ENCODE peak calls at places on chromosomes 13 and 19, in seven cellular contexts. A, G, L, Z, D, T and Q are unnamed samples.

GRCh38 chr13:21837841-21838551 is 167.1 kb downstream of the FGF9 start:
- DNase-seq in G (no peak), T (no peak), Z (no peak), L (no peak), D (no peak), A (no peak), Q (no peak)

GRCh38 chr13:35909837-35910236 is 221.3 kb downstream of the DCLK1 start:
- DNase-seq in G (no peak), Z (no peak), A (no peak), L (no peak), T (no peak), D (no peak), Q (no peak)

GRCh38 chr19:1400281-1401137 is 833 bp downstream of the GAMT start:
- DNase-seq in D (no peak), L (no peak), Z (no peak), T (no peak), A (no peak), G (no peak), Q (no peak)

GRCh38 chr13:91726666-91727065 is 328.2 kb downstream of the GPC5 start:
- DNase-seq in T (no peak), L (no peak), D (no peak), G (no peak), A (no peak), Z (no peak), Q (no peak)

GRCh38 chr13:113429608-113429985 is 23.7 kb downstream of the ADPRHL1 start:
- DNase-seq in D (no peak), G (no peak), T (no peak), Z (no peak), L (no peak), A (no peak), Q (no peak)

GRCh38 chr13:33205224-33205623 is 80.3 kb downstream of the STARD13 start:
- DNase-seq in Z (no peak), D (no peak), A (no peak), G (no peak), T (no peak), L (no peak), Q (no peak)

GRCh38 chr19:11005521-11005920 is 44.7 kb downstream of the SMARCA4 start:
- DNase-seq in G (no peak), A (no peak), T (no peak), L (no peak), D (no peak), Z (no peak), Q (no peak)

GRCh38 chr13:41199526-41199925 is 5.2 kb upstream of the KBTBD7 start:
- DNase-seq in G (no peak), A (no peak), L (no peak), D (no peak), T (no peak), Z (no peak), Q (no peak)

GRCh38 chr19:1155352-1156304 is 18.4 kb downstream of the SBNO2 start:
- DNase-seq in G (no peak), A (no peak), Z (peak), T (no peak), L (no peak), D (no peak), Q (no peak)

GRCh38 chr13:33971305-33971819 is 153.4 kb downstream of the RFC3 start:
- DNase-seq in G (no peak), A (no peak), D (no peak), L (no peak), T (no peak), Z (no peak), Q (no peak)

GRCh38 chr13:41905600-41906254 is 55.2 kb downstream of the VWA8 start:
- DNase-seq in L (no peak), A (no peak), D (no peak), T (no peak), G (no peak), Z (no peak), Q (no peak)

GRCh38 chr13:44136693-44137268 is 236.8 kb upstream of the SERP2 start:
- DNase-seq in T (no peak), D (no peak), G (no peak), Z (no peak), A (no peak), L (no peak), Q (no peak)

GRCh38 chr13:59409211-59409610 is 754.5 kb downstream of the DIAPH3 start:
- DNase-seq in D (no peak), Z (peak), A (no peak), G (peak), L (no peak), T (peak), Q (no peak)

GRCh38 chr19:40610396-40611064 is 9.4 kb downstream of the LTBP4 start:
- DNase-seq in L (no peak), Z (peak), G (no peak), D (no peak), A (no peak), T (no peak), Q (no peak)

GRCh38 chr13:48563611-48564010 is 30.7 kb upstream of the RCBTB2 start:
- DNase-seq in D (no peak), T (no peak), G (no peak), A (no peak), Z (no peak), L (no peak), Q (no peak)

GRCh38 chr19:55702131-55702627 is 27.2 kb downstream of the EPN1 start:
- DNase-seq in L (no peak), Z (peak), A (no peak), D (no peak), T (no peak), G (no peak), Q (peak)

GRCh38 chr13:75505327-75505726 is 23.4 kb upstream of the TBC1D4 start:
- DNase-seq in A (no peak), T (no peak), G (no peak), D (no peak), Z (no peak), L (no peak), Q (no peak)

GRCh38 chr19:15628236-15629002 is 12.3 kb upstream of the CYP4F3 start:
- DNase-seq in A (no peak), L (no peak), Z (no peak), T (no peak), G (no peak), D (no peak), Q (no peak)

GRCh38 chr13:47893527-47893926 is 107.5 kb downstream of the SUCLA2 start:
- DNase-seq in A (no peak), T (no peak), G (no peak), D (no peak), Z (no peak), L (no peak), Q (no peak)

GRCh38 chr13:30308548-30308947 is 1.2 kb upstream of the KATNAL1 start:
- DNase-seq in A (no peak), Z (no peak), T (peak), L (no peak), D (no peak), G (no peak), Q (no peak)

GRCh38 chr13:31069808-31070544 is 91.7 kb downstream of the HSPH1 start:
- DNase-seq in Z (no peak), T (no peak), L (no peak), A (no peak), G (no peak), D (no peak), Q (no peak)

GRCh38 chr19:46198756-46199155 is 30.8 kb upstream of the IGFL1 start:
- DNase-seq in D (no peak), G (no peak), A (no peak), Z (no peak), L (no peak), T (no peak), Q (no peak)

GRCh38 chr19:2609389-2610116 is 92.9 kb downstream of the GNG7 start:
- DNase-seq in D (no peak), G (no peak), Z (no peak), T (no peak), L (no peak), A (no peak), Q (no peak)

DNA sequence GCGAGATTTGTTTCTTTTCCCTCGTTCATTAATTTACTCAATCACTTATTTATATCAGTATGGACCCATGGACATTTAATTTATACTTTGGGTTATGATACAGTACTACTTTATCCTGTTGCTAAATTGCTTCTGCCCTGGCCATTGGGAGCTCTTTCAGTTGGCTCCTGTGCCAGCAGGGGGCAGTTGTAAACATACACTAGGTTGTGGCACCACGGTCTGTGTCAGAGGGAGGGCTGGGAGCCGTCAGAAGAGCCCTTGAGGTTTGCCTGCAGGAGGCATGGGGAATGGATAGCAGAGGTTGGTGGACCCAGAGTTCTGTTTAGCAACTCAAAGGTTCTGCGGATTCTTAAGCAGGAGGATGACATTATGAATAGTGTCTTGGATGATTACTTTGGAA is 94.3 kb downstream of the ERCC5 start:
- DNase-seq in T (no peak), G (peak), L (no peak), D (no peak), Z (no peak), A (no peak), Q (no peak)
- TF ChIP-seq CTCF in T (peak), G (no peak), L (no peak), D (no peak), Z (no peak), A (no peak), Q (no peak)

GRCh38 chr13:51590966-51591627 is 6.8 kb downstream of the WDFY2 start:
- DNase-seq in Z (peak), T (peak), A (no peak), L (no peak), D (peak), G (no peak), Q (no peak)
- TF ChIP-seq CTCF in Z (no peak), T (no peak), A (no peak), L (no peak), D (no peak), G (no peak), Q (no peak)

GRCh38 chr13:69585656-69586055 is 522.0 kb upstream of the ATXN8OS start:
- DNase-seq in A (no peak), D (no peak), L (no peak), Z (no peak), T (no peak), G (no peak), Q (no peak)
- TF ChIP-seq CTCF in A (peak), D (no peak), L (no peak), Z (no peak), T (no peak), G (no peak), Q (no peak)

GRCh38 chr19:54448037-54448773 is 794 bp upstream of the LENG8 start:
- DNase-seq in Z (peak), T (peak), D (no peak), G (peak), L (no peak), A (no peak), Q (peak)
- TF ChIP-seq CTCF in Z (peak), T (no peak), D (peak), G (no peak), L (no peak), A (peak), Q (no peak)

DNA sequence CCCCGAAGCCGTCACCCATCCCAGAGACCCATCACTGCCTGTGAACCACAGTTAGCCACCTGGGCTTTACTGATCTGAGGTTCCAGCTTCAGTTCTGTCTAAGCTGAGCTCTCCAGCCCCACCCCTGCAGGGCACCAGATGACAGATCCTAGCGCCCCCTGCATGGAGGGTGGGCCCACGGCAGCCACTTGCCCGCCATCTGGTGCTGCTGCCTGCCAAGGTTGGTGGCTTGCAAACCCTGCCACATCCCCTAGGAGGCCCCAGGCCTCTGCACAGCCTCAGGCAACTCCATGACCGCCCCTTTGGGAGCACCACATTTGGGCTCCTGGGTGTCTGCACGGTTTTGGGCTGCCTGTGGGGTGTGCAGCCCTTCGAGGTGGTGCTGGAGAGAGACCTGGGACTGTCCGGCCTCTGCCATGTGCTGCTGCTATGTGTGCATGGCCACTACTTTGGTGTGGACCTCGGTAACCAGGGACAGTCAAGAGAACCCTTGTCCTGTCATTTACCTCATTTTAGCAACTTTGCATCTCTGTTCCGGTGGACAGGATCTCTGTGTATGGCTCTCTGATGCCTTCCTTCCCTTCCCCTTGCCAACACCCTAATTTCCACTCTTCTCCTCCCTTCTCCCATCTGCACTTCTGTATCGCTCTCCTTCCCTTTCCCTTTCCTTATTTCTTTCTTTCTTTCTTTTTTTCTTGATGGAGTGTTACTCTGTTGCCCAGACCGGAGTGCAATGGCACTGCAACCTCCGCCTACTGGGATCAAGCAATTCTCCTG is 17.4 kb upstream of the SDHAF1 start:
- DNase-seq in D (no peak), A (no peak), G (peak), T (no peak), L (no peak), Z (no peak), Q (no peak)
- TF ChIP-seq CTCF in D (no peak), A (peak), G (peak), T (peak), L (no peak), Z (no peak), Q (no peak)

DNA sequence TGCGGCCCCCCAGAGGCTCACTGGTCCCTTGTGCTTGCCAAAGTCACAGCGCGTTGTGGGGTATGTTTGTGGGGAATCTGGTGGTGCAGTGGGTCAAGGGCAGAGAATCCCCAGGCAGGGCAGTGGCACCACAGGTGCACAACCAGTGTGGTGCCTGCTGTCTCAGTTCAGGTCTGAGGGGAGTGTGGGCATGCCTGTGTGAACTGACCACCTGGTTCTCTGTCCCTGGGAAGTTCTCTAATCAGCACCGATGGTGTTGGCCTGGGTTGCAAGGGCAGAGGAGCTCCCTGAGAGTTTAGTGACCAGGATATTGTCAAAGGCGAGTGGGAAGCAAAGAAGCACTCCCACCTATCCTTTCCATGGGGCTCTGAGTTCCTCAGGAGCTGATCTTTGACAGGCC is 37.7 kb downstream of the ACSBG2 start:
- DNase-seq in G (no peak), L (no peak), T (no peak), Z (no peak), A (no peak), D (no peak), Q (no peak)
- TF ChIP-seq CTCF in G (no peak), L (no peak), T (no peak), Z (no peak), A (no peak), D (no peak), Q (no peak)

GRCh38 chr19:8617984-8618383 is 7.5 kb upstream of the ADAMTS10 start:
- DNase-seq in A (no peak), L (no peak), T (no peak), Z (no peak), G (no peak), D (no peak), Q (no peak)

GRCh38 chr19:8618751-8619150 is 8.2 kb upstream of the ADAMTS10 start:
- DNase-seq in G (no peak), L (no peak), D (no peak), T (no peak), Z (no peak), A (no peak), Q (no peak)

GRCh38 chr19:8615813-8616596 is 5.5 kb upstream of the ADAMTS10 start:
- DNase-seq in L (peak), D (no peak), A (peak), G (peak), Z (no peak), T (peak), Q (peak)

GRCh38 chr19:8615022-8615421 is 4.5 kb upstream of the ADAMTS10 start:
- DNase-seq in G (no peak), Z (no peak), L (no peak), A (no peak), D (no peak), T (no peak), Q (no peak)

GRCh38 chr19:8616861-8617260 is 6.3 kb upstream of the ADAMTS10 start:
- DNase-seq in G (no peak), A (no peak), D (no peak), Z (no peak), T (no peak), L (no peak), Q (no peak)
- TF ChIP-seq CTCF in G (no peak), A (no peak), D (no peak), Z (no peak), T (no peak), L (no peak), Q (no peak)

DNA sequence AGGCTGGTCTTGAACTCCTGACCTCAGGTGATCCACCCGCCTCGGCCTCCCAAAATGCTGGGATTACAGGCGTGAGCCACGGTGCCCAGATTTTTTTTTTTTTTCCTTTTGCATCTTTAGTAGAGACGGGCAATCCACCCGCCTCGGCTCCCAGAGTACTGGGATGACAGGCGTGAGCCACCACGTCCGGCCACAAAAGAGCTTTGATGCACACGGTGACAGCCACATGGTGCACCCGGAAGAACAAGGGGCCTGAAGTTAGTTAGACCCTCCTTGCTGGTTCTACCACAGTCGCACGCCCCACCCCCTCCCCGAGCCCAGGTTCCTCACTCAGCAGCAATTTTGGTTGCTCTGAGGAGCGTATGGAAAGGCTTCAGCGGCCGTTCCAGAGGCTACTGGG is 54.2 kb upstream of the USE1 start:
- DNase-seq in L (no peak), G (no peak), T (no peak), A (no peak), D (no peak), Z (no peak), Q (no peak)
- TF ChIP-seq CTCF in L (no peak), G (no peak), T (no peak), A (no peak), D (no peak), Z (no peak), Q (no peak)